ENCODE peak calls at places on chromosomes 4 and X, in four cellular contexts. Q, H, E and I are unnamed samples.
A peak's percentile ranks its signal among the peaks of the same experiment; 100 is the strongest.

GRCh38 chr4:186105721-186106335 is 1.3 kb downstream of the FAM149A start:
- DNase-seq in H (no peak), Q (no peak), E (no peak), I (no peak)

GRCh38 chrX:87517571-87518141 is at the start of gene KLHL4:
- DNase-seq in E (peak; percentile 39), H (no peak), Q (no peak), I (peak; percentile 96)

GRCh38 chrX:151702021-151702714 is 6.9 kb downstream of the PRRG3 start:
- DNase-seq in Q (no peak), E (no peak), H (no peak), I (no peak)

GRCh38 chrX:96027363-96027894 is 657.2 kb upstream of the DIAPH2 start:
- DNase-seq in H (no peak), Q (no peak), E (no peak), I (no peak)

GRCh38 chrX:139739138-139739537 is 31.2 kb upstream of the MCF2 start:
- DNase-seq in Q (no peak), H (no peak), E (no peak), I (peak; percentile 65)

GRCh38 chr4:88689877-88690276 is 7.8 kb downstream of the NAP1L5 start:
- DNase-seq in Q (no peak), H (no peak), E (no peak), I (no peak)

GRCh38 chr4:66482186-66482585 is 811.9 kb upstream of the EPHA5 start:
- DNase-seq in H (no peak), Q (no peak), E (no peak), I (no peak)

GRCh38 chrX:39427492-39428289 is 626.4 kb downstream of the MID1IP1 start:
- DNase-seq in E (no peak), H (no peak), Q (no peak), I (peak; percentile 51)

GRCh38 chr4:138890921-138891570 is 124.5 kb upstream of the NOCT start:
- DNase-seq in H (no peak), Q (no peak), E (no peak), I (no peak)

GRCh38 chr4:75179510-75179909 is 246.6 kb downstream of the PARM1 start:
- DNase-seq in H (no peak), Q (no peak), E (no peak), I (no peak)

GRCh38 chr4:3630934-3631585 is 98.8 kb upstream of the LRPAP1 start:
- DNase-seq in Q (no peak), E (no peak), H (no peak), I (no peak)

GRCh38 chr4:123352240-123352945 is 44.2 kb upstream of the SPRY1 start:
- DNase-seq in E (no peak), H (no peak), Q (no peak), I (peak; percentile 93)

GRCh38 chr4:164731827-164732474 is 22.0 kb upstream of the SMIM31 start:
- DNase-seq in E (peak; percentile 72), Q (no peak), H (peak; percentile 5), I (peak; percentile 53)

GRCh38 chr4:156971623-156972369 is at the start of gene PDGFC:
- DNase-seq in E (peak; percentile 80), Q (peak; percentile 87), H (no peak), I (peak; percentile 83)

GRCh38 chrX:149074429-149074828 is 430.7 kb downstream of the IDS start:
- DNase-seq in H (no peak), Q (peak; percentile 39), E (no peak), I (peak; percentile 55)

GRCh38 chrX:52574416-52575275 is 57.8 kb upstream of the XAGE1B start:
- DNase-seq in Q (no peak), H (peak; percentile 13), E (no peak), I (peak; percentile 60)

GRCh38 chr4:46924789-46925188 is 15.7 kb upstream of the COX7B2 start:
- DNase-seq in E (no peak), Q (no peak), H (no peak), I (no peak)

GRCh38 chr4:44738615-44739014 is 12.3 kb upstream of the GNPDA2 start:
- DNase-seq in H (no peak), E (no peak), Q (no peak), I (peak; percentile 33)

GRCh38 chr4:3212391-3213100 is 36.4 kb upstream of the MSANTD1 start:
- DNase-seq in E (no peak), H (no peak), Q (no peak), I (no peak)

GRCh38 chr4:23113104-23113503 is 420.4 kb downstream of the GBA3 start:
- DNase-seq in Q (no peak), E (no peak), H (no peak), I (no peak)

GRCh38 chr4:139619644-139620043 is 46.0 kb upstream of the MGST2 start:
- DNase-seq in Q (no peak), E (no peak), H (no peak), I (no peak)

GRCh38 chr4:40585201-40585789 is 44.4 kb downstream of the RBM47 start:
- DNase-seq in H (no peak), E (no peak), Q (no peak), I (no peak)

GRCh38 chr4:176587920-176588319 is 204.8 kb downstream of the VEGFC start:
- DNase-seq in E (no peak), H (no peak), Q (no peak), I (peak; percentile 60)

GRCh38 chr4:54146139-54146538 is 46.2 kb downstream of the GSX2 start:
- DNase-seq in Q (no peak), E (no peak), H (no peak), I (no peak)

GRCh38 chr4:42617030-42617429 is 39.9 kb downstream of the ATP8A1 start:
- DNase-seq in E (no peak), H (no peak), Q (no peak), I (no peak)

GRCh38 chr4:7807351-7807921 is 132.2 kb downstream of the AFAP1 start:
- DNase-seq in H (no peak), E (no peak), Q (no peak), I (no peak)

GRCh38 chr4:74667944-74668343 is 126.4 kb downstream of the BTC start:
- DNase-seq in Q (no peak), H (no peak), E (no peak), I (no peak)

GRCh38 chrX:136835761-136836160 is 44.8 kb downstream of the RBMX start:
- DNase-seq in H (no peak), Q (no peak), E (no peak), I (no peak)

GRCh38 chr4:5200546-5200945 is 149.3 kb downstream of the STK32B start:
- DNase-seq in H (no peak), E (no peak), Q (no peak), I (no peak)

GRCh38 chr4:183335369-183335940 is 13.2 kb upstream of the CLDN24 start:
- DNase-seq in Q (no peak), E (no peak), H (no peak), I (peak; percentile 86)

GRCh38 chr4:60315586-60315985 is 884.5 kb upstream of the ADGRL3 start:
- DNase-seq in H (no peak), E (no peak), Q (no peak), I (no peak)

GRCh38 chr4:6497796-6498195 is 25.4 kb upstream of the PPP2R2C start:
- DNase-seq in E (no peak), H (no peak), Q (no peak), I (no peak)

GRCh38 chrX:38095971-38096529 is 89.7 kb downstream of the SYTL5 start:
- DNase-seq in E (no peak), Q (no peak), H (no peak), I (peak; percentile 50)

GRCh38 chrX:131792789-131793462 is 230.2 kb upstream of the STK26 start:
- DNase-seq in H (no peak), E (no peak), Q (peak; percentile 87), I (peak; percentile 93)
- TF ChIP-seq CTCF in H (no peak), E (no peak), Q (peak; percentile 35), I (no peak)

DNA sequence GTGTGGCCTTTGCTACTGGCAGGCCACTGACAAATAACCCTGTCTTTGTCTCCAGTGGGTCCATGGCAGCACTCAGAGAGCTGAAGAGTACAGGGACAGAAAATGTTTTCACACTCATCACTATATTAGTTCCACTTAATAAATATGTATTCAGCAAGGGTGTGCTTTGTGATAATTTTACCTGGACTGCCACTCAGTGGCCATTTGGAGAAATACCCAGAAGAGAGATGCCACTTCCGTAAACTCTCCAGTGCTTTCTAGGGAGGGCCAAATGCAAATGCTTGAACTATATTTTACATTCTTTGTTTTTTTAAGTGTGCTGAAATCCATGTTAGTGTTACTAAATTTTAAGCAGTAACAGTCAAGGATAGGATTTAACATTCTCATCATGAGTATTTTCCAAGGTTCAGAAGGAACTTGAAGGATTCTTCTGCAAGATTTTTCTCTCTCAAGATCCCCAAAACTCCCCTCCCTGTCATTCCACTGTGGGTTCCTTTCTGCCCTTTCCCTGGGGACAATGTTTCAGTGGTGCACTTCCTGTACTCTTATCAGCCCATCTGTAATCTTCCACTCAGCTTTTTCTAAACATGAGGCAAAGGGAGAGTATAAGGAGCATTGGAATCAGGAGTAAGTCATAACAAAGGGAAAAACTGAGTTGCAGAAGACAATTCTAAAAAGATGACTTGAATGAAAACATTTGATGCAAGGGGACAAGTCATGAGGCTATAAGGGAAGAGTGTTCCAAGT is 46.0 kb downstream of the TFDP3 start:
- DNase-seq in E (no peak), H (no peak), Q (no peak), I (peak; percentile 20)
- TF ChIP-seq CTCF in E (peak; percentile 60), H (peak; percentile 11), Q (peak; percentile 30), I (peak; percentile 32)

DNA sequence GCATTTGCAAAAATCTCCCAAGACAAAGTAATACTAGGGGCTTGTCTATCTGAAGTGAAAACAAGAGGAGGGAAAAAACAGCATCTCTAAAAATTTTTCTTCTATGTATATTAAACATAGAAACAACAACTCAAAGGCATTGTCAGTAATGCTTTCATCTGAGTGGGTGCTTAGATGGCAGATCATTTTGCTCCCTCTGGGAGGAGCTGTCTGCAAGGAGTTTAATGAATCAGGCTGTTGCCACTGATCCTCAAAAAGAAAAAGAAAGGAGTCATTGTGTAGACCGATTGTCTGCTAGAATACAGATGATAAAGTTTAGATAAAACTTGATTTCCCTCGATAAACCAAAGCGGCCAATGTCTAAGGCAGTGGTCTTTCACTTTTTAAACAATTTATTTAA is 49.7 kb upstream of the KLHL8 start:
- DNase-seq in Q (no peak), H (no peak), E (no peak), I (peak; percentile 51)
- TF ChIP-seq CTCF in Q (peak; percentile 28), H (peak; percentile 29), E (no peak), I (peak; percentile 62)

DNA sequence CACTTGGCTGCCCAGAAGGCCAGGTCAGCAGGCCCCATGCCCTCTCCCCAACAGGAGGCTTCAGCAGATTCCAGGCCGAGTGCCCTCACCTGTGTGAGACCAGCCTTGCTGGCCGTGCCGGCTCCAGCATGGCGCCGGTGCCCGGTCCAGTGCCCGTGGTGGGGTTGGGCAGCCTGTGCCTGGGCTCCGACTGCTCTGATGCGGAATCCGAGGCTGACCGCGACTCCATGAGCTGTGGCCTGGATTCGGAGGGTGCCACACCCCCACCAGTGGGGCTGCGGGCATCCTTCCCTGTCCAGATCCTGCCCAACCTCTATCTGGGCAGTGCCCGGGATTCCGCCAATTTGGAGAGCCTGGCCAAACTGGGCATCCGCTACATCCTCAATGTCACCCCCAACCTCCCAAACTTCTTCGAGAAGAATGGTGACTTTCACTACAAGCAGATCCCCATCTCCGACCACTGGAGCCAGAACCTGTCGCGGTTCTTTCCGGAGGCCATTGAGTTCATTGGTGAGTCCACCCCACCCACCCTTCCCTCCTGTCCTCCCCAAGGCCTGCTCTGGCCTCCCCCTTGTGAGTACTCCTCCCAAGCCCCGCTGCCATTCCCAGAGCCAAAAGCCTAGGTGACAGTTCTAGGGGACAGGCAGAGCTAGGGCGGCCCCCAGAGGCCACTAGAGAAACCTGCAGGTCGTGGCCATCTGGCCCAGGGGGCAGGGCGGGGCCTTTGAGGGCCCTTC is 2.3 kb downstream of the DUSP9 start:
- DNase-seq in Q (peak; percentile 29), H (no peak), E (peak; percentile 35), I (no peak)
- TF ChIP-seq CTCF in Q (no peak), H (peak; percentile 61), E (no peak), I (peak; percentile 36)